ENCODE peak calls at places on chromosomes 1 and 21, in eight cellular contexts. J is COR-L47, Q is AG09309, U is HT-29, G is AG09319, F is astrocyte of the cerebellum, N is H9, R is posterior cingulate gyrus. V is an unnamed sample.

GRCh38 chr1:221948459-221948858 is 206.6 kb upstream of the DUSP10 start:
- DNase-seq in J (no peak), Q (no peak), U (no peak), G (no peak), F (no peak), N (no peak), R (no peak), V (no peak)

GRCh38 chr1:183842817-183843187 is 37.9 kb downstream of the RGL1 start:
- DNase-seq in J (no peak), Q (no peak), U (no peak), G (no peak), F (no peak), N (no peak), R (no peak), V (no peak)

GRCh38 chr1:117284408-117285215 is 73.9 kb upstream of the VTCN1 start:
- DNase-seq in J (peak), Q (peak), U (peak), G (peak), F (peak), N (peak), R (no peak), V (peak)

GRCh38 chr1:113320972-113321680 is 69.2 kb upstream of the MAGI3 start:
- DNase-seq in J (no peak), Q (no peak), U (peak), G (no peak), F (no peak), N (no peak), R (no peak), V (peak)

GRCh38 chr1:8398086-8398485 is 80.2 kb downstream of the SLC45A1 start:
- DNase-seq in J (no peak), Q (no peak), U (no peak), G (no peak), F (no peak), N (no peak), R (no peak), V (no peak)

GRCh38 chr1:15757575-15758401 is 807 bp upstream of the FBLIM1 start:
- DNase-seq in J (no peak), Q (no peak), U (no peak), G (no peak), F (no peak), N (peak), R (no peak), V (peak)

GRCh38 chr1:206658981-206659273 is 23.6 kb downstream of the DYRK3 start:
- DNase-seq in J (no peak), Q (no peak), U (no peak), G (no peak), F (no peak), N (peak), R (no peak), V (no peak)

GRCh38 chr1:200899954-200900867 is 5.5 kb downstream of the INAVA start:
- DNase-seq in J (no peak), Q (no peak), U (no peak), G (no peak), F (no peak), N (no peak), R (no peak), V (no peak)

GRCh38 chr1:157448666-157449065 is 103.6 kb downstream of the FCRL5 start:
- DNase-seq in J (no peak), Q (no peak), U (no peak), G (no peak), F (no peak), N (no peak), R (no peak), V (no peak)

GRCh38 chr1:217953922-217954321 is 322.8 kb downstream of the SPATA17 start:
- DNase-seq in J (no peak), Q (no peak), U (peak), G (no peak), F (no peak), N (no peak), R (no peak), V (peak)

GRCh38 chr1:206540044-206540758 is 32.9 kb downstream of the RASSF5 start:
- DNase-seq in J (no peak), Q (no peak), U (no peak), G (no peak), F (no peak), N (no peak), R (peak), V (no peak)

GRCh38 chr1:236663934-236664333 is 22.4 kb upstream of the ACTN2 start:
- DNase-seq in J (no peak), Q (no peak), U (no peak), G (no peak), F (no peak), N (no peak), R (no peak), V (no peak)

GRCh38 chr1:8090241-8090702 is 64.2 kb upstream of the ERRFI1 start:
- DNase-seq in J (no peak), Q (peak), U (no peak), G (peak), F (peak), N (no peak), R (no peak), V (no peak)

GRCh38 chr1:193905288-193906085 is 719.1 kb upstream of the B3GALT2 start:
- DNase-seq in J (no peak), Q (no peak), U (no peak), G (no peak), F (no peak), N (no peak), R (no peak), V (peak)

GRCh38 chr1:59678809-59679228 is 135.9 kb upstream of the HOOK1 start:
- DNase-seq in J (no peak), Q (peak), U (no peak), G (peak), F (peak), N (no peak), R (no peak), V (peak)

GRCh38 chr21:42781981-42782722 is 97.2 kb downstream of the WDR4 start:
- DNase-seq in J (no peak), Q (no peak), U (no peak), G (no peak), F (no peak), N (no peak), R (no peak), V (peak)

GRCh38 chr1:147794570-147794969 is 34.2 kb upstream of the GJA5 start:
- DNase-seq in J (no peak), Q (no peak), U (no peak), G (no peak), F (no peak), N (no peak), R (no peak), V (no peak)

GRCh38 chr1:161966076-161966475 is 57.6 kb downstream of the OLFML2B start:
- DNase-seq in J (no peak), Q (no peak), U (no peak), G (no peak), F (no peak), N (no peak), R (no peak), V (no peak)